ENCODE peak calls at places on chromosomes 5 and 9, in ten cellular contexts. O, U, I, N, P, Y, B, X, E and W are unnamed samples.

GRCh38 chr5:170451764-170452365 is 52.0 kb upstream of the KCNIP1 start:
- DNase-seq in U (no peak), Y (no peak), X (no peak), E (no peak), O (no peak), N (peak; percentile 77), B (no peak), I (no peak), P (no peak), W (no peak)

GRCh38 chr9:119453980-119454379 is 84.7 kb upstream of the BRINP1 start:
- DNase-seq in I (no peak), O (no peak), E (no peak), U (no peak), N (no peak), P (no peak), Y (no peak), X (no peak), B (no peak), W (no peak)

GRCh38 chr5:64144429-64145215 is 21.0 kb upstream of the RNF180 start:
- DNase-seq in X (no peak), I (no peak), E (no peak), B (no peak), O (no peak), N (peak; percentile 41), P (no peak), Y (no peak), U (no peak), W (no peak)

GRCh38 chr5:100762163-100762562 is 140.9 kb downstream of the ST8SIA4 start:
- DNase-seq in B (no peak), X (no peak), Y (no peak), U (no peak), P (no peak), I (no peak), O (no peak), E (no peak), N (peak; percentile 21), W (no peak)

GRCh38 chr9:70113403-70114022 is 69.9 kb downstream of the MAMDC2 start:
- DNase-seq in I (peak; percentile 54), O (peak; percentile 56), P (peak; percentile 23), N (peak; percentile 78), Y (peak; percentile 51), B (peak; percentile 52), E (peak; percentile 42), X (peak; percentile 66), U (peak; percentile 67), W (peak; percentile 48)

GRCh38 chr9:33719581-33720374 is 75.6 kb upstream of the PRSS3 start:
- DNase-seq in B (peak; percentile 15), U (no peak), X (peak; percentile 16), O (peak; percentile 48), Y (peak; percentile 50), N (no peak), E (peak; percentile 72), P (no peak), I (peak; percentile 79), W (peak; percentile 54)

GRCh38 chr5:89452081-89452480 is 569.1 kb upstream of the MEF2C start:
- DNase-seq in B (no peak), O (no peak), Y (no peak), E (no peak), U (no peak), I (no peak), P (no peak), N (no peak), X (no peak), W (no peak)

GRCh38 chr9:110561826-110562225 is 17.7 kb downstream of the SVEP1 start:
- DNase-seq in O (no peak), Y (no peak), I (no peak), U (no peak), X (no peak), B (no peak), P (no peak), E (no peak), N (no peak), W (no peak)

GRCh38 chr5:53381-54174 is 38.4 kb upstream of the PLEKHG4B start:
- DNase-seq in X (peak; percentile 81), N (no peak), B (no peak), P (no peak), E (peak; percentile 48), Y (peak; percentile 56), U (peak; percentile 71), I (peak; percentile 94), O (no peak), W (peak; percentile 64)

GRCh38 chr5:83900307-83900706 is 179.7 kb upstream of the HAPLN1 start:
- DNase-seq in E (no peak), P (no peak), B (no peak), U (no peak), I (peak; percentile 14), Y (no peak), O (no peak), X (no peak), N (no peak), W (no peak)

GRCh38 chr5:43428034-43428712 is 16.0 kb upstream of the CCL28 start:
- DNase-seq in Y (no peak), I (no peak), P (no peak), X (peak; percentile 66), N (peak; percentile 54), B (no peak), U (no peak), E (no peak), O (no peak), W (no peak)

GRCh38 chr9:33867747-33868429 is 50.9 kb downstream of the UBE2R2 start:
- DNase-seq in E (no peak), P (peak; percentile 60), X (peak; percentile 27), O (no peak), Y (no peak), N (peak; percentile 69), U (no peak), B (peak; percentile 66), I (no peak), W (no peak)

GRCh38 chr9:103804077-103804735 is 289.9 kb upstream of the SMC2 start:
- DNase-seq in Y (no peak), P (no peak), E (no peak), O (no peak), U (no peak), B (no peak), N (no peak), X (no peak), I (no peak), W (no peak)

DNA sequence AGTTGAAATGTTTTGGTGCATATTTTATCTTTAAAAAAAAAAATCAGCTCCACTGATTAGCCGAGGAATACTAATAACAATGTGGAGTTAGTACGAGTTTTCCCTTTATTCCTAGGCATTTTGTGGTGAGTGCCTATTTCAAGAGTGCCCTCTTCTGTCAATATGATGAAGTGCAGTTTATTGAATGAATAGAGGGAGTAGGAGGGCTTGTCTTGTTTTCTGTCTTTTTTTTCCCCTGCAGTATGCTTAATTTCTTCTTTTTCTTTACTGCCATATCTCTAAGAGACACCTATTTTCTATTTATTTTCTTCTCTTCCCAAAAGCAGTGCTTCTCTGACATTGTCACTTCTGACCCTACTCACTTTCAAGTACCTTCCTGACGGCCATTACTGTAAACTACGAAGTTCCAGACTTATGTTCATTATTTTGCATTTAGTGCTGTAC is 169.6 kb upstream of the PITX1 start:
- DNase-seq in X (no peak), Y (no peak), E (peak; percentile 69), I (no peak), P (no peak), O (no peak), B (no peak), N (no peak), U (no peak), W (no peak)
- TF ChIP-seq CTCF in X (no peak), Y (peak; percentile 48), E (peak; percentile 58), I (peak; percentile 15), P (no peak), O (peak; percentile 35), B (peak; percentile 44), N (peak; percentile 26), U (peak; percentile 10), W (peak; percentile 66)

GRCh38 chr9:128203842-128204551 is 818 bp downstream of the DNM1 start:
- DNase-seq in N (peak; percentile 26), P (no peak), O (no peak), B (peak; percentile 34), Y (peak; percentile 22), X (no peak), E (peak; percentile 87), I (peak; percentile 55), U (peak; percentile 56), W (peak; percentile 28)
- TF ChIP-seq CTCF in N (peak; percentile 6), P (no peak), O (no peak), B (no peak), Y (no peak), X (no peak), E (peak; percentile 43), I (no peak), U (peak; percentile 2), W (no peak)

DNA sequence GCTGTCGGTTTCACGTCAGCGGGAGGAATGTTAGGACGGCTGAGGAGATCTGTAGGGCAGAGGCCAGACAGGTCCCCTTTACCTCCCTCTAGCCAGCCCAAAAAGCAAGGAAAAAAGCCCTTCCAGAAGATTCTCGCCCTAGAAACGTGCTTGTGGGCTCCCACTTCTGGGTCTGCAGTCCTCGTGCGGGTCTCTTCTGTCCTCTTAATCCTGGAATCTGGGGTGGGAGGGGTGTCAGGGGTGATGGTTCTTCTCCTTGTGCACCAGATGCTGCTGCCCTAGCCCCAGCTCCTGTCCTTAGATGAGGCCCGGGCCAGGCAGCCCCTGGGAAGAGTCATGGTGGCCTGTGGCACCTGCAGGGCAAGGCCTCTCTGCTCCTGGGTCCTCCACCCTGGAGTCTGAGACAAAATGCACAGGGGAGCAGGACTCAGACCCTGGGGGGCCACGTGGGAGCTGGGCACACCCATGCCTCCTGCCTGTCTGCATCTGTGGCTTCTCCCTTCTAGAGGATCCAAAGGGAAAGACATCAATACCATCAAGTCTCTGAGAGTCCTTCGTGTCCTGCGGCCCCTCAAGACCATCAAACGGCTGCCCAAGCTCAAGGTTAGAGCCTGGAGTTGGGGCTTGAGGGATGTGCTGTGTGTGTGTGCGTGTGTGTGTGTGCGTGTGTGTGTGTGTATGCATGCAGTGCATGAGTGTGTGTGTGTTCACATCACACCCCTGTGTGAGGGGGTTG is 174.2 kb downstream of the CACNA1B start:
- DNase-seq in N (no peak), O (no peak), I (no peak), B (no peak), X (no peak), Y (no peak), P (no peak), E (no peak), U (no peak), W (no peak)
- TF ChIP-seq CTCF in N (no peak), O (no peak), I (no peak), B (no peak), X (no peak), Y (no peak), P (no peak), E (no peak), U (no peak), W (no peak)

GRCh38 chr5:108620516-108620915 is 127.2 kb upstream of the FER start:
- DNase-seq in E (no peak), U (no peak), O (no peak), B (no peak), X (no peak), P (no peak), I (no peak), N (no peak), Y (no peak), W (no peak)

GRCh38 chr5:108615216-108615615 is 132.5 kb upstream of the FER start:
- DNase-seq in E (no peak), Y (no peak), U (no peak), N (peak; percentile 77), P (no peak), X (no peak), B (no peak), O (no peak), I (no peak), W (no peak)

GRCh38 chr5:108619815-108620214 is 127.9 kb upstream of the FER start:
- DNase-seq in N (no peak), O (no peak), X (no peak), U (no peak), I (no peak), Y (no peak), B (no peak), P (no peak), E (peak; percentile 39), W (no peak)

GRCh38 chr5:108617467-108618435 is 129.9 kb upstream of the FER start:
- DNase-seq in Y (no peak), U (no peak), N (no peak), B (no peak), O (no peak), E (no peak), P (no peak), X (no peak), I (no peak), W (no peak)
- TF ChIP-seq CTCF in Y (no peak), U (no peak), N (no peak), B (no peak), O (no peak), E (peak; percentile 12), P (no peak), X (no peak), I (no peak), W (no peak)